ENCODE peak calls at places on chromosomes 16 and 17, in eight cellular contexts. S is right cardiac atrium, A is T-helper 17 cell, N is B cell, Z is NCI-H748 treated with DMSO at 0.1 percent for 48 hours, K is activated T-helper 1 cell treated with Interleukin-2 at 50 U/mL for 16 hours, V is PC-9, X is A549. D is an unnamed sample.

GRCh38 chr17:66468241-66469087 is 166.1 kb downstream of the PRKCA start:
- DNase-seq in S (no peak), A (no peak), N (no peak), Z (no peak), K (no peak), V (peak), X (peak), D (no peak)

GRCh38 chr17:55266051-55266957 is 1.5 kb downstream of the HLF start:
- DNase-seq in S (peak), A (peak), N (no peak), Z (no peak), K (no peak), V (no peak), X (no peak), D (peak)

GRCh38 chr16:75377971-75378386 is 55.3 kb downstream of the CFDP1 start:
- DNase-seq in S (no peak), A (no peak), N (no peak), Z (no peak), K (no peak), V (peak), X (peak), D (no peak)

GRCh38 chr17:76135810-76136188 is 5.2 kb downstream of the FOXJ1 start:
- DNase-seq in S (no peak), A (no peak), N (no peak), Z (no peak), K (no peak), V (no peak), X (no peak), D (no peak)

GRCh38 chr16:4477966-4478365 is 1.8 kb downstream of the HMOX2 start:
- DNase-seq in S (no peak), A (no peak), N (no peak), Z (no peak), K (no peak), V (peak), X (no peak), D (no peak)

GRCh38 chr17:75872434-75873351 is 5.7 kb downstream of the TRIM47 start:
- DNase-seq in S (peak), A (peak), N (peak), Z (no peak), K (peak), V (peak), X (peak), D (peak)

GRCh38 chr17:19645608-19646250 is 2.8 kb upstream of the ALDH3A2 start:
- DNase-seq in S (peak), A (peak), N (no peak), Z (no peak), K (peak), V (no peak), X (peak), D (peak)

GRCh38 chr17:29622337-29623282 is at the start of gene CORO6:
- DNase-seq in S (peak), A (peak), N (peak), Z (peak), K (peak), V (no peak), X (peak), D (peak)

GRCh38 chr16:74325331-74325730 is 28.7 kb downstream of the PSMD7 start:
- DNase-seq in S (no peak), A (no peak), N (no peak), Z (no peak), K (no peak), V (no peak), X (no peak), D (no peak)

GRCh38 chr17:11643851-11644250 is 45.6 kb downstream of the DNAH9 start:
- DNase-seq in S (no peak), A (no peak), N (no peak), Z (no peak), K (no peak), V (no peak), X (no peak), D (no peak)

GRCh38 chr16:13178318-13178717 is 276.9 kb downstream of the SHISA9 start:
- DNase-seq in S (no peak), A (no peak), N (no peak), Z (no peak), K (no peak), V (no peak), X (no peak), D (no peak)

GRCh38 chr16:1181715-1182671 is 29.1 kb downstream of the CACNA1H start:
- DNase-seq in S (peak), A (no peak), N (no peak), Z (no peak), K (no peak), V (no peak), X (peak), D (no peak)

GRCh38 chr17:4220655-4221054 is 43.1 kb downstream of the ANKFY1 start:
- DNase-seq in S (no peak), A (no peak), N (no peak), Z (no peak), K (no peak), V (no peak), X (no peak), D (no peak)

GRCh38 chr17:78414178-78415162 is 36.0 kb downstream of the PGS1 start:
- DNase-seq in S (peak), A (peak), N (no peak), Z (no peak), K (peak), V (no peak), X (no peak), D (peak)

GRCh38 chr17:76432712-76433336 is 20.1 kb downstream of the UBE2O start:
- DNase-seq in S (no peak), A (no peak), N (no peak), Z (no peak), K (no peak), V (no peak), X (peak), D (no peak)

GRCh38 chr16:18792836-18793433 is 2.8 kb upstream of the RPS15A start:
- DNase-seq in S (no peak), A (no peak), N (no peak), Z (no peak), K (no peak), V (no peak), X (no peak), D (no peak)

GRCh38 chr17:38897176-38897575 is 27.3 kb downstream of the LASP1 start:
- DNase-seq in S (peak), A (no peak), N (no peak), Z (no peak), K (no peak), V (no peak), X (no peak), D (no peak)

GRCh38 chr17:37821025-37821713 is 76.3 kb upstream of the HNF1B start:
- DNase-seq in S (no peak), A (no peak), N (no peak), Z (no peak), K (no peak), V (peak), X (no peak), D (no peak)

GRCh38 chr16:58011652-58012051 is 10.4 kb downstream of the USB1 start:
- DNase-seq in S (no peak), A (no peak), N (no peak), Z (no peak), K (no peak), V (no peak), X (no peak), D (no peak)

GRCh38 chr17:75681289-75681688 is 14.2 kb downstream of the SAP30BP start:
- DNase-seq in S (no peak), A (no peak), N (no peak), Z (no peak), K (no peak), V (peak), X (no peak), D (no peak)

GRCh38 chr17:29156781-29157180 is 23.4 kb downstream of the MYO18A start:
- DNase-seq in S (peak), A (no peak), N (no peak), Z (no peak), K (no peak), V (no peak), X (no peak), D (no peak)

GRCh38 chr16:51542856-51543510 is 391.9 kb upstream of the SALL1 start:
- DNase-seq in S (no peak), A (no peak), N (no peak), Z (no peak), K (no peak), V (no peak), X (no peak), D (no peak)

GRCh38 chr17:42438600-42439567 is 15.8 kb upstream of the CAVIN1 start:
- DNase-seq in S (no peak), A (no peak), N (no peak), Z (no peak), K (no peak), V (no peak), X (no peak), D (no peak)